ENCODE peak calls at places on chromosomes 16 and 17, in nine cellular contexts. N is non-pigmented ciliary epithelial cell; I is head of caudate nucleus; L is anterior cingulate cortex; F is MV-4-11; E is AG09309; H is natural killer cell treated with Interleukin-12 subunit alpha and Interleukin-12 subunit beta and Interleukin-15 and Interleukin-18, amount 100 ng/mL, for 72 hours; X is dorsolateral prefrontal cortex; B is transverse colon. P is an unnamed sample.
A peak's percentile ranks its signal among the peaks of the same experiment; 100 is the strongest.

GRCh38 chr16:84986879-84987278 is 24.5 kb downstream of the ZDHHC7 start:
- DNase-seq in E (no peak), N (no peak), H (no peak), X (no peak), L (no peak), B (no peak), I (no peak), F (no peak), P (no peak)

GRCh38 chr17:6532441-6532885 is 23.9 kb downstream of the PITPNM3 start:
- DNase-seq in E (no peak), B (no peak), X (no peak), L (no peak), N (no peak), I (no peak), F (no peak), H (no peak), P (no peak)

GRCh38 chr17:83098241-83099085 is 19.1 kb downstream of the METRNL start:
- DNase-seq in B (no peak), I (no peak), F (no peak), N (no peak), X (no peak), H (no peak), L (no peak), E (no peak), P (no peak)

GRCh38 chr16:73037845-73038570 is 9.9 kb downstream of the ZFHX3 start:
- DNase-seq in H (no peak), I (no peak), F (no peak), N (no peak), B (no peak), X (no peak), E (no peak), L (no peak), P (no peak)

GRCh38 chr16:29710227-29711219 is 31.5 kb downstream of the QPRT start:
- DNase-seq in X (no peak), E (peak; percentile 40), B (no peak), N (peak; percentile 45), H (no peak), F (peak; percentile 57), I (peak; percentile 58), L (peak; percentile 6), P (peak; percentile 65)

GRCh38 chr17:3879591-3880417 is 13.0 kb downstream of the CAMKK1 start:
- DNase-seq in X (no peak), F (no peak), L (no peak), H (no peak), I (no peak), E (no peak), N (no peak), B (no peak), P (no peak)

GRCh38 chr17:49851387-49852291 is 3.8 kb upstream of the TAC4 start:
- DNase-seq in L (peak; percentile 18), H (peak; percentile 75), I (peak; percentile 42), F (peak; percentile 77), E (peak; percentile 20), X (no peak), N (no peak), B (peak; percentile 59), P (peak; percentile 86)

GRCh38 chr17:44361292-44362055 is 2.2 kb downstream of the FAM171A2 start:
- DNase-seq in F (no peak), L (no peak), I (no peak), B (no peak), N (no peak), X (no peak), H (peak; percentile 38), E (no peak), P (no peak)

GRCh38 chr17:33142703-33143299 is 150.3 kb downstream of the ASIC2 start:
- DNase-seq in E (no peak), F (peak; percentile 20), I (no peak), X (no peak), N (no peak), H (no peak), B (no peak), L (no peak), P (no peak)

GRCh38 chr16:11913425-11914079 is 2.2 kb downstream of the GSPT1 start:
- DNase-seq in F (peak; percentile 44), B (no peak), I (no peak), N (no peak), H (no peak), L (no peak), X (no peak), E (no peak), P (peak; percentile 71)

GRCh38 chr17:27598337-27599050 is 32.5 kb upstream of the LGALS9 start:
- DNase-seq in F (no peak), X (no peak), H (no peak), B (no peak), L (no peak), I (no peak), N (no peak), E (no peak), P (no peak)

GRCh38 chr16:27359051-27359450 is 42.9 kb upstream of the IL21R start:
- DNase-seq in L (no peak), F (no peak), X (no peak), N (no peak), E (no peak), H (no peak), B (no peak), I (no peak), P (no peak)

GRCh38 chr16:86854058-86854621 is 275.8 kb downstream of the FOXL1 start:
- DNase-seq in F (no peak), N (peak; percentile 40), H (no peak), L (no peak), X (no peak), B (no peak), E (peak; percentile 99), I (no peak), P (no peak)

GRCh38 chr16:68764866-68765265 is 27.8 kb downstream of the CDH1 start:
- DNase-seq in H (no peak), L (no peak), E (no peak), I (no peak), B (no peak), N (no peak), F (no peak), X (no peak), P (peak; percentile 66)

GRCh38 chr17:21283482-21284318 is 811 bp upstream of the MAP2K3 start:
- DNase-seq in H (no peak), X (no peak), F (no peak), E (no peak), N (no peak), I (peak; percentile 41), B (peak; percentile 53), L (no peak), P (no peak)

GRCh38 chr16:50313596-50314483 is 47.5 kb downstream of the ADCY7 start:
- DNase-seq in F (peak; percentile 82), H (peak; percentile 82), N (no peak), E (no peak), B (no peak), I (no peak), L (no peak), X (peak; percentile 32), P (peak; percentile 74)

GRCh38 chr17:35161281-35161761 is 13.7 kb downstream of the UNC45B start:
- DNase-seq in F (peak; percentile 48), X (no peak), B (no peak), E (no peak), I (no peak), H (no peak), N (no peak), L (no peak), P (peak; percentile 61)

GRCh38 chr17:46751425-46751824 is 67.1 kb downstream of the WNT3 start:
- DNase-seq in B (no peak), L (no peak), I (no peak), H (no peak), N (no peak), F (no peak), X (no peak), E (no peak), P (no peak)

GRCh38 chr17:17742133-17742621 is 60.9 kb downstream of the RAI1 start:
- DNase-seq in B (no peak), L (no peak), N (no peak), F (no peak), E (no peak), H (no peak), I (no peak), X (no peak), P (no peak)

GRCh38 chr16:77376358-77376757 is 58.5 kb downstream of the ADAMTS18 start:
- DNase-seq in N (no peak), F (no peak), X (no peak), E (no peak), B (no peak), I (no peak), L (no peak), H (no peak), P (no peak)

GRCh38 chr16:24736758-24737157 is 7.3 kb downstream of the TNRC6A start:
- DNase-seq in E (no peak), B (no peak), N (no peak), X (no peak), L (no peak), I (no peak), H (no peak), F (no peak), P (no peak)

GRCh38 chr16:75263291-75263962 is 12.0 kb upstream of the BCAR1 start:
- DNase-seq in B (no peak), L (no peak), E (no peak), X (no peak), H (no peak), N (no peak), F (no peak), I (no peak), P (no peak)

GRCh38 chr17:64174686-64175456 is 44.9 kb upstream of the ERN1 start:
- DNase-seq in F (peak; percentile 99), X (peak; percentile 60), B (no peak), H (no peak), I (peak; percentile 54), L (no peak), E (no peak), N (no peak), P (no peak)

GRCh38 chr17:63930951-63931575 is 1.1 kb downstream of the CD79B start:
- DNase-seq in L (no peak), X (no peak), F (peak; percentile 61), H (peak; percentile 81), E (no peak), B (peak; percentile 80), I (no peak), N (no peak), P (peak; percentile 87)

GRCh38 chr17:82303944-82304808 is 13.2 kb downstream of the CD7 start:
- DNase-seq in B (no peak), X (no peak), L (no peak), I (no peak), F (no peak), E (no peak), H (no peak), N (no peak), P (no peak)

GRCh38 chr17:47721725-47722124 is 11.3 kb upstream of the TBX21 start:
- DNase-seq in E (no peak), H (no peak), N (no peak), X (no peak), I (no peak), B (no peak), L (no peak), F (no peak), P (no peak)

GRCh38 chr16:57539072-57539796 is 2.9 kb upstream of the CCDC102A start:
- DNase-seq in B (no peak), E (no peak), N (no peak), L (no peak), H (no peak), I (no peak), X (no peak), F (peak; percentile 89), P (no peak)

GRCh38 chr17:47225436-47225858 is 16.3 kb downstream of the MYL4 start:
- DNase-seq in L (no peak), I (no peak), H (no peak), E (peak; percentile 59), X (no peak), B (peak; percentile 52), F (peak; percentile 38), N (peak; percentile 73), P (no peak)

GRCh38 chr16:89031715-89032659 is 55.0 kb upstream of the CBFA2T3 start:
- DNase-seq in F (peak; percentile 99), E (no peak), H (peak; percentile 87), B (peak; percentile 56), N (no peak), X (no peak), L (no peak), I (no peak), P (peak; percentile 81)

GRCh38 chr17:57868007-57868774 is 18.3 kb upstream of the MRPS23 start:
- DNase-seq in X (no peak), F (peak; percentile 98), B (peak; percentile 65), N (no peak), E (peak; percentile 62), L (no peak), H (peak; percentile 44), I (no peak), P (no peak)

GRCh38 chr17:9192010-9192409 is 170.7 kb downstream of the NTN1 start:
- DNase-seq in B (no peak), N (no peak), E (no peak), X (no peak), H (no peak), L (no peak), F (no peak), I (no peak), P (no peak)